ENCODE peak calls at places on chromosome 22, in five cellular contexts. S, P, W, G and N are unnamed samples.

GRCh38 chr22:47561766-47562165 is 799.3 kb downstream of the TBC1D22A start:
- DNase-seq in S (no peak), P (no peak), W (no peak), G (no peak), N (no peak)

GRCh38 chr22:46654927-46655595 is 34.9 kb downstream of the GRAMD4 start:
- DNase-seq in S (no peak), P (no peak), W (no peak), G (no peak), N (no peak)

GRCh38 chr22:49013707-49014106 is 814.0 kb downstream of the BRD1 start:
- DNase-seq in S (no peak), P (no peak), W (no peak), G (no peak), N (no peak)

GRCh38 chr22:20550851-20551744 is 43.7 kb downstream of the MED15 start:
- DNase-seq in S (no peak), P (no peak), W (peak; percentile 54), G (peak; percentile 53), N (no peak)

GRCh38 chr22:24088796-24089195 is 77.7 kb downstream of the CABIN1 start:
- DNase-seq in S (no peak), P (no peak), W (peak; percentile 43), G (no peak), N (no peak)

GRCh38 chr22:22948651-22949611 is 61.3 kb downstream of the IGLL5 start:
- DNase-seq in S (no peak), P (no peak), W (peak; percentile 2), G (no peak), N (no peak)

GRCh38 chr22:47245786-47246185 is 483.3 kb downstream of the TBC1D22A start:
- DNase-seq in S (no peak), P (no peak), W (no peak), G (no peak), N (no peak)

GRCh38 chr22:23657712-23658111 is 25.6 kb upstream of the DRICH1 start:
- DNase-seq in S (no peak), P (no peak), W (no peak), G (no peak), N (no peak)

GRCh38 chr22:38467904-38468760 is at the start of gene KDELR3:
- DNase-seq in S (peak; percentile 15), P (peak; percentile 84), W (peak; percentile 55), G (peak; percentile 58), N (peak; percentile 71)

GRCh38 chr22:31150615-31151014 is 9.4 kb upstream of the RNF185 start:
- DNase-seq in S (no peak), P (no peak), W (no peak), G (no peak), N (no peak)

GRCh38 chr22:38079804-38080203 is 4.2 kb downstream of the SLC16A8 start:
- DNase-seq in S (no peak), P (no peak), W (no peak), G (no peak), N (no peak)

GRCh38 chr22:50532824-50533344 is 3.1 kb upstream of the TYMP start:
- DNase-seq in S (no peak), P (no peak), W (no peak), G (no peak), N (no peak)

GRCh38 chr22:31630331-31631329 is 31.4 kb downstream of the PISD start:
- DNase-seq in S (peak; percentile 85), P (peak; percentile 76), W (peak; percentile 72), G (peak; percentile 84), N (peak; percentile 88)

GRCh38 chr22:17788528-17789378 is 14.5 kb upstream of the BID start:
- DNase-seq in S (no peak), P (no peak), W (no peak), G (no peak), N (no peak)

GRCh38 chr22:20430641-20431519 is 6.7 kb downstream of the SCARF2 start:
- DNase-seq in S (peak; percentile 70), P (no peak), W (peak; percentile 45), G (peak; percentile 56), N (peak; percentile 72)

GRCh38 chr22:26885441-26886261 is 228.3 kb downstream of the MIAT start:
- DNase-seq in S (no peak), P (no peak), W (no peak), G (no peak), N (no peak)

GRCh38 chr22:25765016-25765367 is 23.0 kb downstream of the MYO18B start:
- DNase-seq in S (no peak), P (no peak), W (no peak), G (no peak), N (no peak)

GRCh38 chr22:29621761-29622526 is 18.5 kb downstream of the NF2 start:
- DNase-seq in S (no peak), P (no peak), W (peak; percentile 84), G (no peak), N (no peak)

GRCh38 chr22:43334378-43334777 is 8.8 kb downstream of the SCUBE1 start:
- DNase-seq in S (no peak), P (no peak), W (no peak), G (no peak), N (no peak)

GRCh38 chr22:40120783-40121182 is 56.9 kb upstream of the TNRC6B start:
- DNase-seq in S (no peak), P (no peak), W (no peak), G (no peak), N (no peak)

GRCh38 chr22:27513021-27513420 is 288.5 kb downstream of the MN1 start:
- DNase-seq in S (no peak), P (no peak), W (no peak), G (no peak), N (no peak)

GRCh38 chr22:30870451-30871345 is 97.9 kb downstream of the MORC2 start:
- DNase-seq in S (no peak), P (no peak), W (no peak), G (no peak), N (no peak)

GRCh38 chr22:35307892-35308291 is 8.2 kb downstream of the TOM1 start:
- DNase-seq in S (no peak), P (no peak), W (no peak), G (no peak), N (no peak)

GRCh38 chr22:17086301-17086700 is 1.5 kb downstream of the IL17RA start:
- DNase-seq in S (no peak), P (no peak), W (no peak), G (no peak), N (no peak)

GRCh38 chr22:41584881-41585280 is 4.8 kb downstream of the PMM1 start:
- DNase-seq in S (no peak), P (no peak), W (no peak), G (no peak), N (no peak)